ENCODE peak calls at places on chromosomes 5 and 9, in four cellular contexts. K, M, Q and J are unnamed samples.

GRCh38 chr9:91416086-91416712 is 7.4 kb downstream of the NFIL3 start:
- DNase-seq in Q (no peak), K (no peak), M (no peak), J (no peak)

GRCh38 chr9:131804826-131805225 is 65.0 kb upstream of the RAPGEF1 start:
- DNase-seq in M (no peak), Q (no peak), K (no peak), J (no peak)

GRCh38 chr5:53073349-53073748 is 36.2 kb downstream of the MOCS2 start:
- DNase-seq in M (no peak), K (no peak), Q (no peak), J (no peak)

GRCh38 chr5:160349249-160349965 is 21.0 kb downstream of the C1QTNF2 start:
- DNase-seq in K (no peak), Q (no peak), M (no peak), J (no peak)

GRCh38 chr9:116450378-116451139 is 236.5 kb upstream of the TRIM32 start:
- DNase-seq in M (no peak), Q (no peak), K (no peak), J (no peak)

GRCh38 chr9:93861736-93862358 is 93.3 kb downstream of the BARX1 start:
- DNase-seq in Q (no peak), K (no peak), M (no peak), J (peak)

GRCh38 chr5:59020611-59021285 is 437.9 kb downstream of the RAB3C start:
- DNase-seq in M (no peak), Q (no peak), K (no peak), J (peak)

GRCh38 chr5:135825373-135826220 is 8.9 kb upstream of the SLC25A48 start:
- DNase-seq in Q (no peak), M (no peak), K (no peak), J (no peak)

GRCh38 chr9:84937086-84937670 is 267.6 kb downstream of the NTRK2 start:
- DNase-seq in M (no peak), Q (no peak), K (no peak), J (peak)

GRCh38 chr5:180401236-180401907 is 48.2 kb upstream of the GFPT2 start:
- DNase-seq in K (no peak), Q (peak), M (no peak), J (no peak)

GRCh38 chr5:91381774-91382492 is 1.2 kb downstream of the ARRDC3 start:
- DNase-seq in K (peak), Q (peak), M (peak), J (peak)

GRCh38 chr9:109549386-109549785 is 51.3 kb upstream of the PTPN3 start:
- DNase-seq in M (no peak), K (no peak), Q (no peak), J (no peak)

GRCh38 chr9:136482793-136483588 is at the start of gene SEC16A:
- DNase-seq in Q (peak), M (peak), K (peak), J (peak)

GRCh38 chr9:129163753-129164152 is 14.3 kb downstream of the IER5L start:
- DNase-seq in Q (no peak), K (no peak), M (no peak), J (no peak)

GRCh38 chr5:179417696-179418095 is 72.4 kb upstream of the ADAMTS2 start:
- DNase-seq in Q (no peak), M (no peak), K (no peak), J (no peak)

GRCh38 chr9:108012886-108013665 is 523.5 kb upstream of the KLF4 start:
- DNase-seq in K (no peak), Q (no peak), M (no peak), J (no peak)

GRCh38 chr9:16236326-16236725 is 634.1 kb downstream of the BNC2 start:
- DNase-seq in M (no peak), Q (no peak), K (no peak), J (no peak)

GRCh38 chr5:36575367-36575781 is 31.0 kb upstream of the SLC1A3 start:
- DNase-seq in Q (no peak), K (no peak), M (no peak), J (no peak)

GRCh38 chr5:7754997-7755596 is 95.8 kb downstream of the CFAP90 start:
- DNase-seq in M (peak), Q (peak), K (peak), J (peak)

GRCh38 chr9:76704601-76705204 is 59.5 kb upstream of the PCA3 start:
- DNase-seq in M (peak), K (peak), Q (peak), J (peak)

GRCh38 chr5:154210163-154210562 is 19.6 kb downstream of the GALNT10 start:
- DNase-seq in K (no peak), M (no peak), Q (no peak), J (no peak)

GRCh38 chr9:132637351-132637750 is 32.4 kb downstream of the DDX31 start:
- DNase-seq in Q (no peak), M (no peak), K (no peak), J (no peak)

GRCh38 chr5:146390469-146390868 is 51.8 kb downstream of the POU4F3 start:
- DNase-seq in K (no peak), M (no peak), Q (no peak), J (peak)

GRCh38 chr9:113620377-113621161 is 157.0 kb downstream of the RGS3 start:
- DNase-seq in M (peak), K (peak), Q (no peak), J (peak)

GRCh38 chr9:135677641-135678168 is 14.6 kb downstream of the LCN9 start:
- DNase-seq in Q (no peak), K (no peak), M (no peak), J (no peak)

GRCh38 chr5:9245071-9245470 is 300.8 kb downstream of the SEMA5A start:
- DNase-seq in M (no peak), K (no peak), Q (no peak), J (no peak)

GRCh38 chr5:963673-964531 is 44.7 kb upstream of the NKD2 start:
- DNase-seq in K (no peak), M (no peak), Q (peak), J (no peak)

GRCh38 chr5:89857790-89858189 is 551.8 kb downstream of the CETN3 start:
- DNase-seq in M (no peak), Q (no peak), K (no peak), J (no peak)

GRCh38 chr5:10334830-10335229 is 18.7 kb upstream of the MARCHF6 start:
- DNase-seq in K (no peak), M (no peak), Q (no peak), J (no peak)

GRCh38 chr9:98602839-98603238 is 105.9 kb downstream of the GABBR2 start:
- DNase-seq in M (no peak), K (no peak), Q (no peak), J (no peak)

GRCh38 chr9:124478014-124478753 is 27.9 kb downstream of the ADGRD2 start:
- DNase-seq in Q (no peak), K (no peak), M (no peak), J (peak)

GRCh38 chr9:133935328-133936040 is 56.6 kb downstream of the VAV2 start:
- DNase-seq in Q (no peak), M (no peak), K (no peak), J (no peak)

GRCh38 chr9:105735366-105735765 is 41.0 kb downstream of the TMEM38B start:
- DNase-seq in K (no peak), Q (no peak), M (no peak), J (no peak)

GRCh38 chr9:35658144-35658893 is at the start of gene CCDC107:
- DNase-seq in M (peak), K (no peak), Q (peak), J (peak)

GRCh38 chr9:136644593-136645342 is 17.9 kb upstream of the EGFL7 start:
- DNase-seq in M (peak), K (no peak), Q (peak), J (peak)

GRCh38 chr5:132854301-132854700 is 12.0 kb downstream of the GDF9 start:
- DNase-seq in M (no peak), K (no peak), Q (no peak), J (peak)

GRCh38 chr5:132856011-132856410 is 10.3 kb downstream of the GDF9 start:
- DNase-seq in Q (no peak), M (no peak), K (no peak), J (no peak)

GRCh38 chr5:132853790-132854189 is 12.5 kb downstream of the GDF9 start:
- DNase-seq in Q (no peak), M (no peak), K (no peak), J (no peak)

GRCh38 chr5:132850066-132850465 is 16.2 kb downstream of the GDF9 start:
- DNase-seq in Q (no peak), M (no peak), K (no peak), J (no peak)

DNA sequence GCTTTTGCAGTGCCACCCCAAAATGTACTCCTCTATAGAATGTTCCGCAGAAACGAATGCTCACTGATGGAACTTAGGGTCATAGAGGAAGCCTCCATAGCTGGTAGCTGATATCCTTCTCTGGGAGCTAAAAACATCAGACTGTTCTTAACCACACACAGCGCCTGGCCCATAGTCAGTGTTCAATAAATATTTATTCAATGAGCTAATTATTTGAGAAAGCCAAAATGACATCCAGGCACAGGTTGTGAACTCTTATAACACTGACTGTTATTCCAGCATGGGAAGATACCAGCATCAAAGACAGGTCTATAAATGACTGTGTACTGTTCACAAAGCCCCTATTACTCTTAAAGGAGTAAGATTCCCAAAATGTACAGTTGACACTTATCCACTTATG is 12.9 kb downstream of the GDF9 start:
- DNase-seq in K (no peak), Q (no peak), M (no peak), J (no peak)
- TF ChIP-seq REST in K (no peak), Q (no peak), M (no peak), J (no peak)

GRCh38 chr5:78797945-78798731 is 149.6 kb upstream of the LHFPL2 start:
- DNase-seq in M (no peak), Q (no peak), K (no peak), J (no peak)

GRCh38 chr5:78804995-78805394 is 156.4 kb upstream of the LHFPL2 start:
- DNase-seq in K (no peak), M (no peak), Q (no peak), J (no peak)

GRCh38 chr5:78799254-78800017 is 150.9 kb upstream of the LHFPL2 start:
- DNase-seq in M (no peak), K (no peak), Q (no peak), J (no peak)

GRCh38 chr5:78803386-78803785 is 154.8 kb upstream of the LHFPL2 start:
- DNase-seq in M (no peak), K (no peak), Q (no peak), J (no peak)

GRCh38 chr5:78801413-78801812 is 152.8 kb upstream of the LHFPL2 start:
- DNase-seq in Q (no peak), K (no peak), M (no peak), J (no peak)
- TF ChIP-seq REST in Q (no peak), K (no peak), M (no peak), J (no peak)

DNA sequence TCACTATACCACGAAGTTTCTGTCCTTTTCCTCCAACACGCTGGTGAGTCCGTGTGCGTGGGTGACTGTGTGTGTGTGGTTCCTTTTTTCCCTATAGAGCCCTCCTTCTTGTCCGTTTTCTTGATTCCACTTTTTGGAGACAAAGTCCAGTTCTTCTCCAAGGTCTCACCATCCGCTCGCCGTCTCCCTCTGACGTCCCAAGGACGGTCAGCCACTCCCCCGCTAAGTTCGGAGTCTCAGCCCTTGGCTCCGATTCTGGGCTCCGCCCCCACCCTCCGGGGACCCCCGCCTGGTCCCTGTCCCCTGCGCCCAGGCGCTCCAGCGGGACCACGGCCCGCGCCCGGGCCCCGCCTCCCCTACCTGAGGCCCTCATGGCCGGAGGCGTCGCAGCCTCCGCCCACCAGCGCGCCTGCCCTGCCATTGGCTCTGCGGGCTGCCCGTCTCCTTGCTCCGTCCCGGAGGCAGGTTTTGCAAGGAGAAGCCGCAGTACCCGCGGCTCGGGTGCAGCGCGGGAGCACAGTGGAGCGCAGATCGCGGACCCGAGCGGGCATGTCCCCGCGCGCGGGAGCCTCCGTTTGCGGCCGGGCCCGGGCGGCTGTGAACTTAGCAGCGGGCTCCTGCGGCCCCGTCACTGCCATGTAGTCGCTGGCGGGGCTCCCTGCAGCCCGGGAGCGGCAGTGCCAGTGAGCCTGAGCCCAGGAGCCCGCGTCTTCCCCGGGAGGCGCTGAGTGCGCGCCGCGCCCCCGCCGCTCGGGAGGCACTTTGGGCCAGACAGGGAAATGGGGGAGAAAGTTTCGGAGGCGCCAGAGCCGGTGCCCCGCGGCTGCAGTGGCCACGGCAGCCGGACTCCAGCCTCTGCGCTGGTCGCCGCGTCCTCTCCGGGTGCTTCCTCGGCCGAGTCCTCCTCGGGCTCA is at the start of gene MAST4:
- DNase-seq in M (peak), K (peak), Q (peak), J (peak)
- TF ChIP-seq REST in M (no peak), K (no peak), Q (no peak), J (no peak)

GRCh38 chr5:155947394-155948062 is 379.4 kb upstream of the SGCD start:
- DNase-seq in K (no peak), Q (no peak), M (peak), J (no peak)

GRCh38 chr5:155954739-155955445 is 372.1 kb upstream of the SGCD start:
- DNase-seq in K (no peak), Q (no peak), M (no peak), J (no peak)

GRCh38 chr5:155953335-155953734 is 373.6 kb upstream of the SGCD start:
- DNase-seq in K (no peak), Q (no peak), M (no peak), J (no peak)

GRCh38 chr5:155952486-155953105 is 374.4 kb upstream of the SGCD start:
- DNase-seq in Q (no peak), M (no peak), K (no peak), J (no peak)
- TF ChIP-seq REST in Q (no peak), M (no peak), K (no peak), J (no peak)

DNA sequence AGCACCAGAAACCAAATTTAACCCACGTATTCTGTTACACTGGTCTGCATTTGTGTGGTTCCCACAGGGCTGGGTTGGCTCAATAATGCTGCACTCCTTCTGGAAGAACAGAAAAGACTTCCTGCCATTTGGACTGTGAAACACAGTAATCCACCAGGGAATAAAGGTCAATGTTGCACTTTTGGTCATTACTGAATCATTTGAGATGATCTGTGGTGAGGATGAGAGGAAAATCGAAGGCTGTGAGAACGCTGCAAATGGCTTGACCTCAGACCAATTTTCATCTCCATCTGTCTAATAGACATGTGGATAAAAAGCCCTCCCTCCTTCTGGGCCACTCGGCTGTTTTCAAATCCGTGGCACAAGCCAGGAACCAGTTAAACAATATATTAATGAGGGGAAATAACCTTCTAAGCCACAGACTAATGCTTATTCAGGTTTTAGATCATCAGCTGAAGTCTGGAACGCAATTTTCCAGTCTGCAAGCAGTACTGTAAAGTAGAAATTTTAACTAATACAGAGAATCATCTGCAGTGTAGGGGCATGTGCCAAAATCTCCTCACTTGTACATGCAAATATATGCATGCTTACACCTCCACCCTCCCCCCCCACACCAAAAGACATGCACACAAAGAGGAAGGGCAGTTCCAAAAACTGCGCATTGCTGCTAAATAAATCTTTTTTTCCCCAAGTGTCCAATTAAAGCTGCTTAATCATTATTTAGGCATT is 20.2 kb downstream of the TLE1 start:
- DNase-seq in Q (no peak), M (no peak), K (no peak), J (no peak)
- TF ChIP-seq REST in Q (no peak), M (no peak), K (no peak), J (no peak)

DNA sequence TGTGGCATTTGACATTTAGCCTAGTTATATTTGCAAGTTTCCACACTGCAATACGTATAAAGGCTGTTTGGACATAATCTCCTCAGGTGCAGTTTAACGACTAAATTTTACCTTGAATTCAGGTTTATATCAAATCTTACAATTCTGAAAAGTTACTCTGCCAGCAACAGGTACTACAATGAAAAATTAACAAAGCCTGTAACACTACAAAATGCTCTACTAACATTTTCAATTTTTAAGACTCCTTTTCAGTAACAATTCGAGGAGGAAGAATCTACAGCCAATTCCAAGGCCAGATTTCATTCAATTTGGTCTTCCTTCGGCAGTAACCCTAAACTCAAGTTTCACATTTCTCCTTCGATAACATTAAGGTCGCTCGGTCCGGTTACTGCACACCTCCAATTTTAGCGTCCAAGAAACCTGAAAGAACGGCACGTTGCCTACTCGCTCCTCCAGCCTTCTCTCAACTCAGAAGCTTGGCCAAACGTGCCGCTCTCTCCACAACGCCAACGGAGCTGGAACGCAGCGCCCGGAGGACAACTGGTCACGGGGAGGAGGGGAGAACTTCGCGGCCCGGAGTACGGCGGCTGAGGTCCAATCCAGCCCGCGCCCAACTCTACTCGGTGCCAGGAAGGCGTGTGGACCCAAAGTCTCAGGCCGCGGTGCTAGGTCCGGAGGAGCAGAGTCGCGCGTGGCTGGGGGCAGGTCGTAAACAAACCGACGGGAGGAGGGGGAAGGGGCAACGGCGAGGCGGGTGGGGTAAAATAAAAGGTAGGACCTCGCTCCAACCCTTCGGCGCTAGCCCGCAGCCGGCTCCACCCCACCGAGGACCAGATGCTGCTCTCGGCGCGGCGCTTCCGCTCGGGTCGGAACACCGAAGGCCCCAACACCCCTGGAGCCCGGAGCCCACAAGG is 681 bp downstream of the FNIP1 start:
- DNase-seq in Q (peak), K (no peak), M (peak), J (peak)
- TF ChIP-seq REST in Q (no peak), K (no peak), M (no peak), J (no peak)

GRCh38 chr5:80255425-80255751 is 460 bp downstream of the SERINC5 start:
- DNase-seq in K (no peak), M (peak), Q (peak), J (no peak)

GRCh38 chr5:80254767-80255424 is 952 bp downstream of the SERINC5 start:
- DNase-seq in Q (no peak), K (no peak), M (peak), J (no peak)

GRCh38 chr5:80259511-80260200 is 3.8 kb upstream of the SERINC5 start:
- DNase-seq in M (no peak), K (no peak), Q (no peak), J (no peak)

GRCh38 chr5:80251636-80252035 is 4.2 kb downstream of the SERINC5 start:
- DNase-seq in M (no peak), K (no peak), Q (no peak), J (no peak)

GRCh38 chr5:80255752-80256479 is at the start of gene SERINC5:
- DNase-seq in M (peak), Q (peak), K (no peak), J (peak)
- TF ChIP-seq REST in M (no peak), Q (no peak), K (no peak), J (no peak)

DNA sequence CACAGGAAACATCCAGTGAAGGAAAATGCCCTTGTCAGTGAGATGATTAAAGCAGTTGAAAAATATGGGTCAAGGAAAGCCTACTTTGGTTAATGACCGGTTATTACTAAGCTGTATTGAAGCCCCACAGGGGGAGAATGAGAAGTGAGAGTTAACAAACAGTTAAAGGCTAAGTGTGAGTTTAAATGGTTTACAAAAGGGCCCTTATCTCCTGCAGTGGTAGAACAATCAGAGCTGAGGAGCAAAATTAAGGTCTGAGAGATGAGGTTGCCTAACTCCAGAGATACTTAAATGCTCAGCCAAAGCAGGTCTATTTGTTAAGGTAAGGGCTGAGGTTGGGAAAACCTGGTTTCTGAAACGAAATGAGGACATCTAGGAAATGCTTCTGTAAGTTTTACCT is 75.1 kb upstream of the FER start:
- DNase-seq in Q (no peak), M (no peak), K (no peak), J (no peak)
- TF ChIP-seq REST in Q (no peak), M (no peak), K (no peak), J (no peak)